ENCODE peak calls at places on chromosomes 11 and 22, in six cellular contexts. P, L, S, U, T and N are unnamed samples.

GRCh38 chr22:32327596-32328171 is 30.0 kb upstream of the RFPL3 start:
- DNase-seq in P (no peak), L (no peak), S (no peak), U (peak), T (no peak), N (no peak)

GRCh38 chr11:133835258-133836075 is 9.8 kb downstream of the SPATA19 start:
- DNase-seq in P (peak), L (no peak), S (peak), U (no peak), T (no peak), N (peak)

GRCh38 chr11:61756452-61757212 is 4.2 kb downstream of the MYRF start:
- DNase-seq in P (peak), L (no peak), S (no peak), U (peak), T (peak), N (no peak)

GRCh38 chr22:17222503-17222902 is 3.3 kb upstream of the ADA2 start:
- DNase-seq in P (no peak), L (no peak), S (no peak), U (no peak), T (no peak), N (no peak)

GRCh38 chr22:28207281-28208030 is 288.4 kb upstream of the PITPNB start:
- DNase-seq in P (peak), L (no peak), S (no peak), U (no peak), T (no peak), N (no peak)

GRCh38 chr11:100578966-100579365 is 108.1 kb upstream of the ARHGAP42 start:
- DNase-seq in P (no peak), L (no peak), S (no peak), U (no peak), T (no peak), N (no peak)

GRCh38 chr11:14891143-14892035 is 642 bp downstream of the CYP2R1 start:
- DNase-seq in P (peak), L (peak), S (peak), U (peak), T (peak), N (peak)

GRCh38 chr11:4589024-4589423 is 4.8 kb upstream of the OR52I1 start:
- DNase-seq in P (no peak), L (no peak), S (no peak), U (no peak), T (no peak), N (no peak)

GRCh38 chr22:39476664-39477063 is 19.9 kb downstream of the MGAT3 start:
- DNase-seq in P (no peak), L (no peak), S (no peak), U (no peak), T (no peak), N (no peak)

GRCh38 chr11:118791961-118792578 is 1.1 kb upstream of the DDX6 start:
- DNase-seq in P (no peak), L (peak), S (peak), U (peak), T (peak), N (no peak)

GRCh38 chr11:76795936-76796441 is 12.8 kb downstream of the TSKU start:
- DNase-seq in P (no peak), L (peak), S (no peak), U (no peak), T (no peak), N (no peak)

GRCh38 chr22:20249797-20250354 is 18.2 kb downstream of the RTN4R start:
- DNase-seq in P (peak), L (peak), S (peak), U (no peak), T (no peak), N (no peak)

GRCh38 chr22:44935724-44936123 is 74.1 kb downstream of the PHF21B start:
- DNase-seq in P (no peak), L (no peak), S (no peak), U (no peak), T (no peak), N (no peak)

GRCh38 chr22:36546932-36547331 is 18.0 kb upstream of the EIF3D start:
- DNase-seq in P (peak), L (no peak), S (no peak), U (no peak), T (no peak), N (no peak)

GRCh38 chr11:35288817-35289541 is 130.4 kb downstream of the SLC1A2 start:
- DNase-seq in P (no peak), L (no peak), S (no peak), U (no peak), T (no peak), N (no peak)

GRCh38 chr11:118232659-118233058 is 7.8 kb upstream of the JAML start:
- DNase-seq in P (no peak), L (no peak), S (no peak), U (no peak), T (no peak), N (no peak)

GRCh38 chr11:96179905-96180304 is 163.1 kb downstream of the MAML2 start:
- DNase-seq in P (no peak), L (no peak), S (no peak), U (no peak), T (no peak), N (no peak)

GRCh38 chr11:72975778-72976520 is 161.7 kb downstream of the ATG16L2 start:
- DNase-seq in P (no peak), L (no peak), S (no peak), U (no peak), T (no peak), N (no peak)

GRCh38 chr11:111871693-111872161 is 346 bp upstream of the ALG9 start:
- DNase-seq in P (no peak), L (no peak), S (no peak), U (no peak), T (no peak), N (no peak)

GRCh38 chr22:30908051-30908461 is 60.5 kb downstream of the MORC2 start:
- DNase-seq in P (no peak), L (peak), S (no peak), U (no peak), T (no peak), N (peak)

GRCh38 chr11:22479133-22479690 is 141.0 kb downstream of the SLC17A6 start:
- DNase-seq in P (no peak), L (no peak), S (no peak), U (no peak), T (no peak), N (no peak)
- TF ChIP-seq POLR2AphosphoS5 in P (no peak), L (no peak), S (no peak), U (no peak), T (no peak), N (no peak)

DNA sequence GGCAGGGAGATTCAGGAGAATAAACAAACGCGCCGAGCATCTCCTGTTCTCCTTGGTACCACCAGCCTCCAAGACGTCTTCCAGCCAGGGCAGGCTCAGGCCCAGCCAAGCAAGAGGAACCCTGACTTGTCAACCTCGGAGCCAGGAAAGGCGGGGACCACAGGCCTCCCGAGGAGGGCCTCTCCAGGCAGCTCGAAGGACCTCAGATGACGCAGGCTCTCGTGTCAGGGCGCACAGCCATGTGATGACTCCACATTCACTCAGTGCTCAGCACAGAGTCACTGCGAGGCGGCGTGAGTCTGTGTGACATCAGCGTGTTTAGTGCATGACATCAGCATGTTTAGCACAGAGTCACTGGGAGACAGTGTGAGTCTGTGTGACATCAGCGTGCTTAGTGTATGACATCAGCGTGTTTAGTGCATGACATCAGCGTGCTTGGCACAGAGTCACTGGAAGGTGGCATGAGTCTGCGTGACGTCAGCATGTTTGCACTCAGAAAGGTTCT is 241.4 kb downstream of the BRD1 start:
- DNase-seq in P (peak), L (no peak), S (no peak), U (no peak), T (no peak), N (no peak)
- TF ChIP-seq POLR2A in P (no peak), L (no peak), S (no peak), U (no peak), T (no peak), N (no peak)

GRCh38 chr22:38317237-38317994 is at the start of gene CSNK1E:
- DNase-seq in P (peak), L (peak), S (peak), U (peak), T (peak), N (no peak)
- TF ChIP-seq POLR2AphosphoS5 in P (no peak), L (peak), S (peak), U (peak), T (no peak), N (peak)

GRCh38 chr11:64317961-64318693 is at the start of gene PRDX5:
- DNase-seq in P (peak), L (peak), S (peak), U (peak), T (peak), N (peak)
- TF ChIP-seq POLR2A in P (peak), L (peak), S (peak), U (no peak), T (peak), N (peak)

GRCh38 chr22:42791721-42792452 is 65.2 kb downstream of the ARFGAP3 start:
- DNase-seq in P (no peak), L (peak), S (no peak), U (no peak), T (peak), N (no peak)
- TF ChIP-seq POLR2AphosphoS5 in P (no peak), L (no peak), S (no peak), U (peak), T (no peak), N (no peak)